ENCODE peak calls at places on chromosomes 2 and 18, in four cellular contexts. E is GM12878, Y is HepG2, A is K562. X is an unnamed sample.

GRCh38 chr18:12041561-12041960 is 52.1 kb upstream of the ANKRD62 start:
- DNase-seq in E (no peak), Y (no peak), A (no peak), X (no peak)

GRCh38 chr2:151560289-151560688 is 150.6 kb downstream of the RIF1 start:
- DNase-seq in E (no peak), Y (no peak), A (peak; percentile 11), X (no peak)

GRCh38 chr2:17441055-17441771 is 77.0 kb downstream of the RAD51AP2 start:
- DNase-seq in E (no peak), Y (no peak), A (peak; percentile 9), X (no peak)

GRCh38 chr2:211674715-211675114 is 863.9 kb downstream of the ERBB4 start:
- DNase-seq in E (no peak), Y (no peak), A (no peak), X (no peak)

GRCh38 chr2:42385225-42385624 is 24.2 kb upstream of the COX7A2L start:
- DNase-seq in E (no peak), Y (peak; percentile 58), A (peak; percentile 47), X (no peak)

GRCh38 chr2:74421248-74421870 is at the start of the genes C2orf81 and WDR54:
- DNase-seq in E (peak; percentile 84), Y (peak; percentile 75), A (peak; percentile 90), X (peak; percentile 84)

GRCh38 chr18:22494771-22495170 is 77.1 kb upstream of the CTAGE1 start:
- DNase-seq in E (no peak), Y (no peak), A (no peak), X (no peak)

GRCh38 chr18:44325903-44326650 is 354.6 kb upstream of the SETBP1 start:
- DNase-seq in E (no peak), Y (no peak), A (peak; percentile 1), X (peak; percentile 21)

GRCh38 chr2:8138923-8139667 is 542.8 kb upstream of the ID2 start:
- DNase-seq in E (no peak), Y (peak; percentile 99), A (no peak), X (no peak)

GRCh38 chr2:157055660-157056199 is 201.8 kb upstream of the GALNT5 start:
- DNase-seq in E (no peak), Y (peak; percentile 27), A (peak; percentile 29), X (no peak)

DNA sequence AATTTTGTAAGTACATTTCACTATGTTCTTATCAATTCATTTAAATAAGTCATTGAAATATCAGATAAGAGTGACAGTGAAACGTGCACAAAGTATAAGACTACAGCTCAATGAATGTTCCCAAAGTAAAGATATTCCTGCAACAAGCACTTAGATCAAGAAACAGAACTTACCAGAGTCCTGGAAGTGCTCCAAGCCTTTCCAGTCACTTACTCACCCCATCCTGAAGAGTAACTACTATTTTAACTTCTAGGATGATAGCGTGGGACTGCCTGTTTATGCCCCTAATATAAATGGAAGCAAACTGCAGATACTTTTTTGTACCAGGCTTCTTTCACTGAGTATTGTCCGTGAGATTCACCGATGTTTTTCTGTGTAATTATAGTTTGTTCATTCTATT is 768.9 kb downstream of the SLC4A3 start:
- DNase-seq in E (no peak), Y (no peak), A (no peak), X (no peak)
- TF ChIP-seq CEBPB in E (no peak), Y (no peak), A (no peak), X (no peak)

GRCh38 chr18:48803951-48804855 is 146.6 kb downstream of the SMAD7 start:
- DNase-seq in E (no peak), Y (no peak), A (no peak), X (peak; percentile 31)

GRCh38 chr18:48801728-48802542 is 148.8 kb downstream of the SMAD7 start:
- DNase-seq in E (no peak), Y (no peak), A (no peak), X (no peak)

GRCh38 chr18:48804856-48805610 is 145.7 kb downstream of the SMAD7 start:
- DNase-seq in E (no peak), Y (no peak), A (no peak), X (no peak)

GRCh38 chr18:48802543-48803428 is 148.0 kb downstream of the SMAD7 start:
- DNase-seq in E (no peak), Y (no peak), A (no peak), X (no peak)

GRCh38 chr18:48803518-48803917 is 147.2 kb downstream of the SMAD7 start:
- DNase-seq in E (no peak), Y (no peak), A (no peak), X (no peak)
- TF ChIP-seq BRCA1 in E (no peak), Y (no peak), A (no peak), X (no peak)

DNA sequence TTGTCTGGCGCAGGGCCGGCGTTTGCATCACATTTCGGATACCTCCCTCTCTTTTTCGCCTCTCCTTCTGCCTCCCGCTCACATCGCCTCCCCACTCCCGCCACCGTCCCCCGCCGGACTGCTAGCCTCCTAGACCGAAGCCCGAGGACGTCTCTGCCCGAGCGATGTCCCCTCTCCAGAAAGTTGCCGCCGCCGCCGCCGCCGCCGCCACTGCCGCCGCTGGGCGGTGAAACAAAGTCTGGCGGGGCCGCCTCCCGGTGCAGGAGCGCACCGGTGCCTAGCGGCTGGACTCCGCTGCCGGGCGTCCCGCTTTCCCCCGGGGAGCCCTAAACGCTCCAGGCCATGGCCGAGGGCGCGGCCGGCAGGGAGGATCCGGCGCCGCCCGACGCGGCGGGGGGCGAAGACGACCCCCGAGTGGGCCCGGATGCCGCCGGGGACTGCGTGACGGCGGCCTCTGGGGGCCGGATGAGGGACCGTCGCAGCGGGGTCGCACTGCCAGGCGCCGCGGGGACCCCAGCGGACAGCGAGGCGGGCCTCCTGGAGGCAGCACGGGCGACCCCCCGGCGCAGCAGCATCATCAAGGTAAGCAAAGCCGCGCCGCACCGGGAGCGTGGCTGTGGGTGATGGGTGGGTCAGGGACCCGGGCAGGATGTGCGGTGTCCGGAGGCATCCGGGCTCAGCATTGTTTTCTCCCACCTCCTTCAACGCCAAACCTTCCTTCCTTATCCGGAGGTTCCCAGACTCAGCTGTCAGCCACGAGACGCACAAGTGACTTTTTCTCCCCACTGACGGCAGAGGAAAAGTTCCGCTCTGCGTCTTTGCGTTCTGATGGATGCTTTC is 585 bp downstream of the PLCL1 start:
- DNase-seq in E (no peak), Y (no peak), A (peak; percentile 43), X (peak; percentile 51)
- TF ChIP-seq CEBPB in E (no peak), Y (no peak), A (no peak), X (no peak)

DNA sequence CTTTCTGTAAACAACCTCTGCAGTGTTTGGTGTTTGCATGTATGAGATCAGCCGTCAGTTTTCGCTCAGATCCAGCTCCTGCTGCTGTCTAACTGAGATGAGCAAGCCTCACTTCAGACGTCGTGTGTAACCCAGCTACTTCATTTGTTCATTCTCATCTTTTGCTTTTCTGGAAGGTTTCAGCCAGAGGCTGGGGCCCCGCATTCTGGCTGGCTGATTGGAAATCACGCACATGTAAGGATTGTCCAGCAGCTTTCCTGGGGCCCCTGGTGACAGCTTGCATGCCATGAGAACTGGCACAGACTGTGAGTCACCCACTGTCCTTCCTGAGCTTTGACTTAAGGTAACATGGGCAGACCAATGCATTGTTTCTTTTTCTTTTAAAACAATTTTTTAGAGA is 49.0 kb downstream of the LDLRAD4 start:
- DNase-seq in E (no peak), Y (no peak), A (no peak), X (no peak)
- TF ChIP-seq BRCA1 in E (no peak), Y (no peak), A (no peak), X (no peak)

DNA sequence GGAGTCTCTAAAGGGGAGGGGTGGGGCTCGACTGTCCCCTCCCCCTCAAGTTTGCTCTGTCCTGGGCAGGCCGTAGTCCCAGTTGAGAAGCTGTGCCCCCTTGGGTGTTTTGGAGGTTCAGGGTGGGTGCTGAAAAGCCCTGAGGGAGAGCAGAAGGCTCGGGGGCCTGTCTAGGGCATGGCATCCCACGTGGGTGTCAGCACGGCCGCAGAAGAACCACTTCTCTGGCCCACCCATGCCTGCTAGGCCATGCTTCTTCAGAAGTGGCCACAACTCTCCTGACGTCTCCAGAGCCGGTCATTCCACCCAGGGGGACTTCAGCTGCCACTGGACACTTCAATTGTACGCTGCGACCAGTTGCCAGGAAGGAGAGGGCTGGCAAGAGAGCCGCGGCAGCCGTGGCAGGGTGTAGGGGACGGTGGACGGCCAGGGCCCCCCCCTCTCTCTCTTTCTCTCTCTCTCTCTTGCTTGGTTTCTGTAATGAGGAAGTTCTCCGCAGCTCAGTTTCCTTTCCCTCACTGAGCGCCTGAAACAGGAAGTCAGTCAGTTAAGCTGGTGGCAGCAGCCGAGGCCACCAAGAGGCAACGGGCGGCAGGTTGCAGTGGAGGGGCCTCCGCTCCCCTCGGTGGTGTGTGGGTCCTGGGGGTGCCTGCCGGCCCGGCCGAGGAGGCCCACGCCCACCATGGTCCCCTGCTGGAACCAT is at the start of gene INPP5D:
- DNase-seq in E (no peak), Y (peak; percentile 59), A (peak; percentile 26), X (no peak)
- TF ChIP-seq CEBPB in E (no peak), Y (no peak), A (no peak), X (no peak)

DNA sequence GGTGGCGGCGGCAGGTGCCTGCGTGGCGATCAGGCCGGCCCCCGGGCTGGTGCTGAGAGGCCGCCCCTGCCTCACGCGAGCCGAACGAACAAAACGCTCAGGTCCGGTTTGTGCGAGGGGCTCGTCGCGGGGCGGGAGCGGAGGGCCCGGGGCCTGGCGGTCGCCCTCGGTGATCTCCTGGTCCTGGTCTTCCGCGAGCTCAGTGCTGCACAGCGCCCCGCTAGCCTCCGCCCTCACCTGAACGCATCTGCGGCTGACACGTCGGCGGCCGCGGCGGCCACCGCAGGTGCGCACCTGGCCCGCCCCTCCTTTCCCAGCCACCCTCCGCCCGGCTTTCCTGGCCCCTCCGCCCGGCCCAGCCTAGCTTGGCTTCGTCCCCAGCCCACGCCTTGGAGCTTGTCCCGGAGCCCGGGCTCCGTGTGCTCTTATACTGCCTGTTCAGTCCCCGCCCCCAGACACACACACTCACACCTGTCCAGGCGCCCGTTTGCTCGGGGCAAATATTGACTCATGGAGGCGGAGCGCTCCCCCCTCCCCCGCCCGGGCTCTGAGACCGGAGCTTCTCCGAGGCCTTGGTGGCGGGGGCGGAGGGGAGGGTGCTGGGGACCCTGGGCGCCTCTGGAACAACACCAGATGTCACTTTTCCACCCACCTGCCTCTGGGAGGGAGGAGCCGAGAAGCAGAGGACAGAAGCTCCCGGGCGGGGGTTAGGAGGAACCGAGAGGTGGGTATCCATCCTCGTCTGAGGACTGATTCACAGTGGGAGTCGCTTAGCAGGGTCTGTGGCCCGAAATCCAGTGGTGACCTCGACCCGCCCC is 8.6 kb upstream of the CRYBA2 start:
- DNase-seq in E (no peak), Y (peak; percentile 93), A (peak; percentile 67), X (peak; percentile 58)
- TF ChIP-seq BRCA1 in E (no peak), Y (no peak), A (no peak), X (no peak)

GRCh38 chr2:120650022-120650644 is 85.5 kb upstream of the GLI2 start:
- DNase-seq in E (no peak), Y (no peak), A (no peak), X (no peak)
- TF ChIP-seq CEBPB in E (no peak), Y (no peak), A (no peak), X (no peak)

GRCh38 chr18:70423120-70423519 is 134.3 kb downstream of the SOCS6 start:
- DNase-seq in E (no peak), Y (no peak), A (no peak), X (no peak)

GRCh38 chr18:70423988-70424387 is 135.1 kb downstream of the SOCS6 start:
- DNase-seq in E (no peak), Y (no peak), A (no peak), X (no peak)

GRCh38 chr18:70422061-70422965 is 133.5 kb downstream of the SOCS6 start:
- DNase-seq in E (no peak), Y (peak; percentile 35), A (peak; percentile 7), X (no peak)

GRCh38 chr18:70426818-70427217 is 138.0 kb downstream of the SOCS6 start:
- DNase-seq in E (no peak), Y (no peak), A (no peak), X (no peak)

DNA sequence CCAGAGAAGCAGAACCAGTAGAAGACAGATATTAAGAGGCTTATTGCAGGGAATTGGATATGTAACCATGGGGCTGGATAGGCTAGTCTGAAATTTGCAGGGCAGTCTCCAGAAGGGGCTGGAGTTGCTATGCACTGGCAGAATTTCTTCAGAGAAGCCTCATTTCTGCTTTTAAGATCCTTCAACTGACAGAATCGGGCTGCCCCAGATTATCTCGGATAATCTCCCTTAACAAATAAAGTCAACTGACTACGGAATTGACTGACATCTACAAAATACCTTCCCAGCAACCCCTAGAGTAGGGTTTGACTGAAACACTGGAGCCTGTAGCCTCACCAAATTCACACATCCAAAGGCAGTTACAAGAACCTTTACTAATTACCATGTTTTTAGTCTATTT is 136.4 kb downstream of the SOCS6 start:
- DNase-seq in E (no peak), Y (no peak), A (no peak), X (no peak)
- TF ChIP-seq BRCA1 in E (no peak), Y (no peak), A (no peak), X (no peak)

X was measured in H1.